ENCODE peak calls at places on chromosomes 4 and X, in five cellular contexts. D is fibroblast of villous mesenchyme; G is activated T-helper 1 cell treated with anti-CD3 and anti-CD28 coated beads, Interleukin-2, amount 50 U/mL, for 16 hours; B is amniotic stem cell; R is EL. M is an unnamed sample.

GRCh38 chrX:136691028-136691809 is 43.3 kb downstream of the CD40LG start:
- DNase-seq in G (no peak), B (no peak), D (no peak), R (peak; percentile 8), M (no peak)

GRCh38 chr4:2636331-2636730 is 99.9 kb downstream of the FAM193A start:
- DNase-seq in G (no peak), D (no peak), B (no peak), R (no peak), M (no peak)

GRCh38 chr4:153426207-153426886 is 39.8 kb upstream of the TMEM131L start:
- DNase-seq in D (no peak), G (no peak), B (no peak), R (no peak), M (no peak)

GRCh38 chr4:110751991-110752390 is 129.1 kb upstream of the PITX2 start:
- DNase-seq in G (no peak), B (no peak), D (peak; percentile 77), R (no peak), M (no peak)

GRCh38 chrX:100687546-100687945 is 43.5 kb downstream of the SRPX2 start:
- DNase-seq in G (no peak), R (no peak), B (no peak), D (no peak), M (no peak)

GRCh38 chr4:112895785-112896184 is 153.7 kb upstream of the ANK2 start:
- DNase-seq in G (no peak), B (no peak), D (no peak), R (no peak), M (no peak)

GRCh38 chr4:14863420-14864364 is 138.6 kb upstream of the CPEB2 start:
- DNase-seq in G (no peak), D (no peak), R (no peak), B (no peak), M (no peak)

GRCh38 chr4:7767526-7767925 is 172.1 kb downstream of the AFAP1 start:
- DNase-seq in R (no peak), B (no peak), D (no peak), G (no peak), M (no peak)

GRCh38 chr4:125070869-125071268 is 243.9 kb upstream of the FAT4 start:
- DNase-seq in G (no peak), B (no peak), R (no peak), D (no peak), M (no peak)

GRCh38 chr4:54661156-54661555 is 3.4 kb downstream of the KIT start:
- DNase-seq in D (peak; percentile 36), G (no peak), R (peak; percentile 93), B (peak; percentile 34), M (no peak)

GRCh38 chrX:19756577-19757131 is 130.7 kb downstream of the SH3KBP1 start:
- DNase-seq in D (no peak), B (no peak), R (no peak), G (no peak), M (no peak)

GRCh38 chr4:3532714-3533336 is 603 bp upstream of the LRPAP1 start:
- DNase-seq in R (no peak), B (no peak), G (no peak), D (no peak), M (no peak)

GRCh38 chr4:7941111-7942018 is 1.7 kb upstream of the AFAP1 start:
- DNase-seq in G (no peak), R (peak; percentile 53), D (no peak), B (no peak), M (no peak)

GRCh38 chr4:154529737-154530136 is 20.5 kb downstream of the PLRG1 start:
- DNase-seq in R (no peak), D (no peak), G (no peak), B (no peak), M (no peak)

GRCh38 chr4:187251896-187252295 is 528.2 kb upstream of the FAT1 start:
- DNase-seq in R (peak; percentile 52), G (no peak), B (no peak), D (no peak), M (no peak)

GRCh38 chr4:109985993-109986640 is 73.4 kb downstream of the EGF start:
- DNase-seq in D (peak; percentile 45), G (no peak), R (no peak), B (no peak), M (peak; percentile 39)

GRCh38 chr4:116385583-116385982 is 699.8 kb downstream of the TRAM1L1 start:
- DNase-seq in D (no peak), B (no peak), R (no peak), G (no peak), M (no peak)

GRCh38 chr4:26377352-26378311 is 56.8 kb downstream of the RBPJ start:
- DNase-seq in R (no peak), G (no peak), D (no peak), B (no peak), M (no peak)

GRCh38 chrX:154383359-154384283 is 4.5 kb downstream of the EMD start:
- DNase-seq in D (no peak), G (no peak), R (no peak), B (no peak), M (no peak)

GRCh38 chr4:18022572-18023039 is 1.1 kb upstream of the LCORL start:
- DNase-seq in R (no peak), B (no peak), G (no peak), D (no peak), M (no peak)

GRCh38 chrX:111098874-111099273 is 2.9 kb downstream of the PAK3 start:
- DNase-seq in B (no peak), D (peak; percentile 12), R (peak; percentile 7), G (peak; percentile 52), M (no peak)

GRCh38 chrX:155070975-155071693 is at the start of the genes BRCC3, CMC4 and MTCP1:
- DNase-seq in G (peak; percentile 68), D (peak; percentile 81), R (peak; percentile 80), B (peak; percentile 21), M (peak; percentile 48)

M was measured in AG09319.